ENCODE peak calls at places on chromosomes 5 and 9, in six cellular contexts. C is activated naive CD8-positive, alpha-beta T cell treated with anti-CD3 and anti-CD28 coated beads, Interleukin-2, amount 50 U/mL, for 24 hours; B is natural killer cell; S is kidney tubule cell; G is germinal center; U is AG08396. P is an unnamed sample.

GRCh38 chr5:65184780-65185179 is 296.9 kb downstream of the ADAMTS6 start:
- DNase-seq in C (no peak), B (no peak), S (no peak), G (no peak), U (no peak), P (no peak)

GRCh38 chr5:149381986-149382338 is 2.9 kb upstream of the IL17B start:
- DNase-seq in C (peak), B (peak), S (peak), G (peak), U (peak), P (peak)

GRCh38 chr5:75460947-75461346 is 50.5 kb downstream of the CERT1 start:
- DNase-seq in C (no peak), B (no peak), S (no peak), G (peak), U (no peak), P (no peak)

GRCh38 chr5:102718819-102719218 is 36.3 kb upstream of the PAM start:
- DNase-seq in C (no peak), B (no peak), S (peak), G (no peak), U (no peak), P (no peak)

GRCh38 chr5:57488308-57488955 is 5.8 kb upstream of the ACTBL2 start:
- DNase-seq in C (no peak), B (no peak), S (peak), G (no peak), U (peak), P (no peak)

GRCh38 chr5:95217881-95218280 is 67.0 kb downstream of the MCTP1 start:
- DNase-seq in C (no peak), B (no peak), S (no peak), G (no peak), U (no peak), P (no peak)

GRCh38 chr9:811101-811531 is 30.4 kb upstream of the DMRT1 start:
- DNase-seq in C (no peak), B (no peak), S (peak), G (no peak), U (peak), P (no peak)

GRCh38 chr5:163917741-163918140 is 412.3 kb downstream of the MAT2B start:
- DNase-seq in C (no peak), B (no peak), S (no peak), G (no peak), U (no peak), P (no peak)

GRCh38 chr9:93127395-93127911 is 6.6 kb downstream of the NINJ1 start:
- DNase-seq in C (no peak), B (peak), S (no peak), G (no peak), U (no peak), P (peak)

GRCh38 chr5:115599502-115599901 is 2.8 kb downstream of the TICAM2 start:
- DNase-seq in C (no peak), B (no peak), S (peak), G (peak), U (peak), P (peak)

GRCh38 chr9:127693143-127693542 is 13.6 kb upstream of the CFAP157 start:
- DNase-seq in C (no peak), B (no peak), S (no peak), G (no peak), U (no peak), P (no peak)

GRCh38 chr5:90876366-90876765 is 317.8 kb downstream of the ADGRV1 start:
- DNase-seq in C (no peak), B (no peak), S (peak), G (no peak), U (no peak), P (no peak)

GRCh38 chr9:112719696-112720095 is 1.8 kb upstream of the INIP start:
- DNase-seq in C (no peak), B (no peak), S (peak), G (no peak), U (no peak), P (no peak)

GRCh38 chr9:136804509-136805206 is 3.1 kb upstream of the RABL6 start:
- DNase-seq in C (no peak), B (no peak), S (no peak), G (no peak), U (no peak), P (no peak)

GRCh38 chr9:133046196-133046899 is 15.4 kb upstream of the CEL start:
- DNase-seq in C (no peak), B (no peak), S (no peak), G (no peak), U (no peak), P (no peak)

GRCh38 chr5:16550316-16550952 is 66.4 kb downstream of the RETREG1 start:
- DNase-seq in C (peak), B (no peak), S (peak), G (peak), U (peak), P (no peak)

P was measured in Right ventricle myocardium inferior.